ENCODE peak calls at places on chromosomes 5 and 9, in eight cellular contexts. A, Q, T, C, I, K, V and Y are unnamed samples.

GRCh38 chr9:127869310-127870152 is 7.9 kb downstream of the AK1 start:
- DNase-seq in A (peak; percentile 98), Q (peak; percentile 88), T (peak; percentile 85), C (peak; percentile 96), I (peak; percentile 90), K (peak; percentile 82), V (peak; percentile 81), Y (peak; percentile 99)

GRCh38 chr9:90071257-90071656 is 466.4 kb downstream of the GADD45G start:
- DNase-seq in A (no peak), Q (no peak), T (no peak), C (no peak), I (no peak), K (no peak), V (no peak), Y (no peak)

GRCh38 chr9:21558627-21559401 is 76.7 kb upstream of the IFNE start:
- DNase-seq in A (no peak), Q (no peak), T (no peak), C (no peak), I (no peak), K (no peak), V (no peak), Y (no peak)

GRCh38 chr5:145856285-145856818 is 16.5 kb downstream of the GRXCR2 start:
- DNase-seq in A (no peak), Q (peak; percentile 25), T (no peak), C (no peak), I (peak; percentile 54), K (peak; percentile 24), V (no peak), Y (peak; percentile 11)

GRCh38 chr5:56625577-56625976 is 189.8 kb upstream of the MAP3K1 start:
- DNase-seq in A (no peak), Q (no peak), T (no peak), C (no peak), I (no peak), K (no peak), V (no peak), Y (no peak)

GRCh38 chr5:173645437-173645807 is 29.0 kb upstream of the BOD1 start:
- DNase-seq in A (no peak), Q (no peak), T (no peak), C (no peak), I (peak; percentile 1), K (no peak), V (no peak), Y (no peak)

GRCh38 chr9:129270205-129270604 is 92.1 kb upstream of the IER5L start:
- DNase-seq in A (peak; percentile 64), Q (no peak), T (peak; percentile 65), C (no peak), I (no peak), K (no peak), V (no peak), Y (no peak)

GRCh38 chr5:142769251-142769792 is 855 bp upstream of the ARHGAP26 start:
- DNase-seq in A (peak; percentile 18), Q (no peak), T (no peak), C (no peak), I (no peak), K (no peak), V (peak; percentile 35), Y (no peak)

GRCh38 chr5:4640793-4641192 is 499.3 kb upstream of the ADAMTS16 start:
- DNase-seq in A (no peak), Q (no peak), T (no peak), C (no peak), I (no peak), K (no peak), V (no peak), Y (peak; percentile 20)

GRCh38 chr9:80077059-80077458 is 505.3 kb downstream of the TLE4 start:
- DNase-seq in A (no peak), Q (no peak), T (no peak), C (no peak), I (no peak), K (no peak), V (no peak), Y (no peak)

GRCh38 chr5:516338-516925 is 7.8 kb downstream of the SLC9A3 start:
- DNase-seq in A (no peak), Q (no peak), T (no peak), C (no peak), I (no peak), K (no peak), V (no peak), Y (no peak)

GRCh38 chr9:124779368-124780059 is 2.6 kb downstream of the OLFML2A start:
- DNase-seq in A (no peak), Q (no peak), T (no peak), C (peak; percentile 89), I (peak; percentile 91), K (no peak), V (peak; percentile 25), Y (peak; percentile 99)

DNA sequence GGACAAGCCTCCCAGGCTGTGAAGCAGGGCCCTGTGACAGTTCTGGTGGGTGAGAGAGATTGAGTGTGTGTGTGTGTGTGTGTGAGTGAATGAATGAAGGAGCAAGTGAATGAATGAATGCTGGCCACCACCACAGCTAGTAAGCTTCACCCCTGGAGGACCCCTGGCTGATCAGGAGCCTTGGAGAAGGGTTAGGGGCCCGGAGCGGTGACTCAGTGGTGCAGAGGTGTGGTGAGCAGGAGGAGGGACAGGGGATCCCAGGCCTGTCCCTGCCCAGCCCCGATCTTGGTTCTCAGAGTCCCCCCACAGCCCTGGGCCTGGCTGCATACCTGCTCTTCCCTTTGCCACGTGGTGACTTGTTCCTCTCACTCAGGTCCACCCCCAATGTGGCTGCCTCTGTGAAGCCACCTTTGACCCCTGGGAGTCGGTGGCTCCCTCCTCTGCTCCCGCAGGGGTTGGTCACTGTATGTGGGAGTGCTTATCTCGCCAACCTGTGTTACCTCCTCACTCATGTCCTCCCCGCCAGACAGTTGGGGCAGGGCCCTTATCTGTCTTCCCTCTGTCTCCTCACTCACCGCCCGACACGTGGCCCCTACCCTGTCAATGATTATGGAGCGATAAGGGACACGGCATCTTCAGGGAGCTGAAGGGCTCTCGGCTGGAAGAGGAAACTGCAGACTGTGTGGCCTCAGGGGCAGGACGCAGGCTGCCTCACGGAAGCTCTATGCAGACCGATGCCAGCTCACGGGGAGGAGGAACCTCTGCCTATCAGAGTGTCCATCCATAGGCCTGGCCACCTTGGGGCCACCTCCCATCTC is 99.9 kb upstream of the PITX1 start:
- DNase-seq in A (no peak), Q (no peak), T (no peak), C (no peak), I (no peak), K (no peak), V (peak; percentile 77), Y (no peak)
- TF ChIP-seq POLR2A in A (no peak), Q (no peak), T (peak; percentile 54), C (no peak), I (no peak), K (no peak), V (no peak), Y (no peak)

DNA sequence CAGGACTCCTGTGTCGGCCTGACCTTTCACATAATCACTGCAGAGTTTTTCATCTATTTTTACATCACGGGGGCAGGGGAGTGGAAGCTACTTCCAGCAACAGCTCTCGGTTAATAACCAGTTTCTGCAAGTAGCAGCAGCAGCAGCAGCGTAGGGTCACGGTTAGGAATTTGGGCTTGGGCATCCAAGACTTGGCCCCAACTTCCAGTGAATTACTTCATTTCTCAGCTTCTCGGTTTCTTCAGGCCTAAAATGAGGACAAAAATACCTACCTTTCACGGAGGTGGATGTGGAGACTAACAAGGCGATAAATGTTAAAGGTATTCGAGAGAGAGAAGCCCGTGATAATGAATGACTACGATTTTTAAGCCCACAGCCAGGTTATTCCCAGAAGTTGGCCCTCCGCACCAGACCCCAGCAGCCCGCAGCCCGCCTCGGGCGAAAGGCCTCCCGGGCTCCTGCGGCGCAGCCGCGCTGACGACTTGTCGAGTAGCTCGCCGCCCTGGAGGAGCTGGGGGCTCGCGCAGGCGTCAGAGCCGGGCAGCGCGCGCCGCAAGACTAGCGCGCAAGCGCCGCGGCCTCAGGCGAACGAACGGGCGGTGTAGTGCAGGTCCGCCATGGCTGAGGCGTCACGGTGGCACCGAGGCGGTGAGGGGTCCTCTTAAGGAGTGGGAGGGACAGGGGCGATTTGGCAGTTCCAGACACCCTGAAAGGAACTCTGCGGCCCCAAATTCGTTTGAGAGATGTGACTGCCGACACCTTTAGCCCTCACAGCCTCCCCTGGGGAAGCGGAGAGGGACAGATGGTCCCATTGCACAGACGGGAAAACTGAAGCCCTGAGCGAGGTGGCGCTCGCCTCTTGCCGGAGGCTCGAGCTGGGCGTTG is at the start of gene PKD2L2:
- DNase-seq in A (peak; percentile 61), Q (peak; percentile 84), T (peak; percentile 80), C (peak; percentile 4), I (peak; percentile 69), K (peak; percentile 50), V (peak; percentile 94), Y (peak; percentile 67)
- TF ChIP-seq POLR2A in A (peak; percentile 96), Q (peak; percentile 29), T (peak; percentile 27), C (peak; percentile 61), I (peak; percentile 42), K (no peak), V (peak; percentile 96), Y (peak; percentile 88)

DNA sequence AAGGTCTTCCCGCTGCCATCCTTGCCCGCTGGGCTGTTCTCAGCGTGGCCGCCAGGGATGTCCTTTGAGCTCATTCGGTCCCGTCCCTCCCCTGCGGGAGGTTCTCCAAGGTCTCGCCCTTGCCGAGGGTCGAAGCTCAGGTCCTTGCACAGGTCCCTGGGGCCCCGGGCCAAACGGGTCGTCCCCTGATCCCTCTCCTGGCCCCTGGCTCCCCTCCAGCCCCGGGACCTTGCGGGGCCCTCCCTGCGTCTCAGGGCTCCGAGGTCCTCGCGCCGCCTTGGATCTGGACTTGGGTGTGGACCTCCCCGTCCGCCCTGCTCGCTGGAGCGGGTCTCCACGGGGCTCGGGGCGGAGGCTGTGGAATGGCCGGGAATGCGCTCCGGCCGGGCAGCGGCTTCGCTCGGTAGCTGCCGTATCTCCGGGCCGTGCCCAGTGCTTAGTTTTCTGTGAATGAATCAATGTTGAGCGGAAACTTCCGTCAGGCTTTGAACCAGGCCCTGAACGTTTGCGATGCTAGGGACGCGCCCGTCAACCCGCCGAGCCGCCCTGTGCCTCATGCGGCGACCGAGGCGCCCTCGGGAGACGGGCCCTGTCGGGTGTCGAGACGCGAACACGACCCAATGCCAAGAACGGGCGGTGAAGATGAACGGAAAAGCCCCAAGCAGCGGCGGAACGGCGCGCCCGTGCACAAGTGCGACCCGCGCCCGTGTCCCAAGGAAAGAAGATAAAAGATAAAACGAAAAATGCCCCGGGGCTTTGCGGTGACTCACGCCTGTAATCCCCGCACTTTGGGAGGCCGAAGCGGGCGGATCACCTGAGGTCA is 779 bp downstream of the RNU6ATAC start:
- DNase-seq in A (peak; percentile 54), Q (peak; percentile 64), T (peak; percentile 60), C (no peak), I (peak; percentile 64), K (peak; percentile 44), V (peak; percentile 13), Y (no peak)
- TF ChIP-seq POLR2A in A (no peak), Q (no peak), T (peak; percentile 52), C (no peak), I (no peak), K (no peak), V (no peak), Y (no peak)

DNA sequence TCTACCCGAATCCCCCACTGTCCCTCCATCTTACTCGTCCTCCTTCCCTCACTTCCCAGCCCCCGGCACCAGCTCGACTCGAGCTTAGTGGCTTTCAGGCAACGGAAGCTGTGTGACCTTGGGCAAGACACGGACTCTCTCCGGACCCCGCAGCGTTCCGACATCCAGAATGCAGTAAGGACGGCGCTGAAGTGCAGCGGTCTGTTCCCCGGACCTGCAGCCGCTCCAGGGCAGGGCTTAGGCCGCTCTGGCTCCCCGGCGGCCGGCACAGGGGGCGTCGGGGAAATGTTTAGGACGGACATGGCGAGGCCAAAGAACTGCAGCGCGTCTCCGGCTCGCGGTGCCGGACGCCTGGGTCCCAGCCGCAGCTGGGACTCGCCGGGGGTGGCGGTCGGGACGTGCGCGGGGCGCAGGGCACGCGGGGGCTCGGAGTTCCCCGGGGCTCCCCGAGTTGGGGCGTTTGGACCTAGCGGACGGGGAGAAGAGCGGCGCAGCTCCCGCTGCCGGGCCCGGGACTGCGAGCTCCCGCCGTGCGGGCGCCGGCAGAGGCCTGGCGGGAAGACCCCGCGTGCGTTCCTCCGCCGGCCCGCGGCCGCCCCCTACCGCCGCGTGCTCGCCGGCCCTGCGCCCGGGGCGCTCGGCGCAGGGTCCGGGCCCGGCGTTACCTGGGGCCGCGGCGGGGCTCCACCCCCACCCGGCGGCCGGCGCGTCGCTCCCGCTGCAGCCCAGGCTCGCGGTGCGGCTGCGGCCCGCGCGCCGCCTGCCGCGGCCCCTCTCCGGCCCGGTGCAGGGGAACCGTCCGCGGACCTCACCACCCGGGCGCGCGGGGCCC is 5.6 kb upstream of the RNF44 start:
- DNase-seq in A (no peak), Q (no peak), T (no peak), C (no peak), I (no peak), K (no peak), V (peak; percentile 72), Y (no peak)
- TF ChIP-seq POLR2A in A (no peak), Q (no peak), T (no peak), C (no peak), I (no peak), K (no peak), V (no peak), Y (no peak)